ENCODE peak calls at places on chromosome 12, in six cellular contexts. One of them, this sample, is unnamed.

GRCh38 chr12:46904406-46905240 is 78.8 kb upstream of the SLC38A4 start:
- DNase-seq in IMR-90: peak; percentile 27
- DNase-seq in H9: no peak
- DNase-seq in neuronal stem cell: no peak
- DNase-seq in H1: no peak
- DNase-seq in trophoblast cell: peak; percentile 23
- DNase-seq in this sample: no peak

GRCh38 chr12:42534184-42534838 is 55.2 kb downstream of the PRICKLE1 start:
- DNase-seq in IMR-90: no peak
- DNase-seq in H9: no peak
- DNase-seq in neuronal stem cell: no peak
- DNase-seq in H1: no peak
- DNase-seq in trophoblast cell: no peak
- DNase-seq in this sample: no peak

GRCh38 chr12:93252221-93252620 is 125.5 kb upstream of the NUDT4 start:
- DNase-seq in IMR-90: no peak
- DNase-seq in H9: no peak
- DNase-seq in neuronal stem cell: no peak
- DNase-seq in H1: no peak
- DNase-seq in trophoblast cell: no peak
- DNase-seq in this sample: no peak

GRCh38 chr12:111251787-111252186 is 117.1 kb downstream of the PHETA1 start:
- DNase-seq in IMR-90: no peak
- DNase-seq in H9: no peak
- DNase-seq in neuronal stem cell: no peak
- DNase-seq in H1: no peak
- DNase-seq in trophoblast cell: no peak
- DNase-seq in this sample: no peak

GRCh38 chr12:103673487-103673886 is 86.4 kb downstream of the STAB2 start:
- DNase-seq in IMR-90: no peak
- DNase-seq in H9: no peak
- DNase-seq in neuronal stem cell: no peak
- DNase-seq in H1: no peak
- DNase-seq in trophoblast cell: no peak
- DNase-seq in this sample: no peak

GRCh38 chr12:30880061-30880460 is 46.5 kb upstream of the TSPAN11 start:
- DNase-seq in IMR-90: no peak
- DNase-seq in H9: no peak
- DNase-seq in neuronal stem cell: no peak
- DNase-seq in H1: no peak
- DNase-seq in trophoblast cell: no peak
- DNase-seq in this sample: peak; percentile 6

GRCh38 chr12:50101663-50102062 is 2.1 kb upstream of the GPD1 start:
- DNase-seq in IMR-90: peak; percentile 68
- DNase-seq in H9: peak; percentile 78
- DNase-seq in neuronal stem cell: no peak
- DNase-seq in H1: no peak
- DNase-seq in trophoblast cell: peak; percentile 55
- DNase-seq in this sample: peak; percentile 76

GRCh38 chr12:54416908-54417603 is 2.0 kb downstream of the ITGA5 start:
- DNase-seq in IMR-90: no peak
- DNase-seq in H9: no peak
- DNase-seq in neuronal stem cell: no peak
- DNase-seq in H1: no peak
- DNase-seq in trophoblast cell: no peak
- DNase-seq in this sample: no peak

GRCh38 chr12:112716099-112717093 is 75.2 kb upstream of the RPH3A start:
- DNase-seq in IMR-90: no peak
- DNase-seq in H9: peak; percentile 71
- DNase-seq in neuronal stem cell: no peak
- DNase-seq in H1: peak; percentile 60
- DNase-seq in trophoblast cell: peak; percentile 36
- DNase-seq in this sample: no peak

GRCh38 chr12:74820324-74820723 is 282.7 kb downstream of the ATXN7L3B start:
- DNase-seq in IMR-90: no peak
- DNase-seq in H9: no peak
- DNase-seq in neuronal stem cell: no peak
- DNase-seq in H1: no peak
- DNase-seq in trophoblast cell: no peak
- DNase-seq in this sample: no peak

GRCh38 chr12:122862872-122863701 is 27.8 kb downstream of the HIP1R start:
- DNase-seq in IMR-90: no peak
- DNase-seq in H9: no peak
- DNase-seq in neuronal stem cell: no peak
- DNase-seq in H1: no peak
- DNase-seq in trophoblast cell: peak; percentile 51
- DNase-seq in this sample: no peak

GRCh38 chr12:132163911-132164288 is 19.6 kb downstream of the NOC4L start:
- DNase-seq in IMR-90: no peak
- DNase-seq in H9: no peak
- DNase-seq in neuronal stem cell: no peak
- DNase-seq in H1: no peak
- DNase-seq in trophoblast cell: no peak
- DNase-seq in this sample: no peak

GRCh38 chr12:120086801-120087621 is 29.5 kb downstream of the RAB35 start:
- DNase-seq in IMR-90: peak; percentile 99
- DNase-seq in H9: peak; percentile 100
- DNase-seq in neuronal stem cell: peak; percentile 99
- DNase-seq in H1: peak; percentile 100
- DNase-seq in trophoblast cell: peak; percentile 99
- DNase-seq in this sample: peak; percentile 99

GRCh38 chr12:3038931-3039510 is 38.2 kb upstream of the TSPAN9 start:
- DNase-seq in IMR-90: no peak
- DNase-seq in H9: no peak
- DNase-seq in neuronal stem cell: no peak
- DNase-seq in H1: no peak
- DNase-seq in trophoblast cell: no peak
- DNase-seq in this sample: no peak

GRCh38 chr12:94263011-94263786 is 114.8 kb downstream of the PLXNC1 start:
- DNase-seq in IMR-90: no peak
- DNase-seq in H9: no peak
- DNase-seq in neuronal stem cell: no peak
- DNase-seq in H1: no peak
- DNase-seq in trophoblast cell: no peak
- DNase-seq in this sample: no peak

GRCh38 chr12:127899981-127900380 is 367.0 kb upstream of the TMEM132C start:
- DNase-seq in IMR-90: no peak
- DNase-seq in H9: no peak
- DNase-seq in neuronal stem cell: no peak
- DNase-seq in H1: no peak
- DNase-seq in trophoblast cell: no peak
- DNase-seq in this sample: no peak

GRCh38 chr12:120843472-120843871 is 60.7 kb downstream of the SPPL3 start:
- DNase-seq in IMR-90: no peak
- DNase-seq in H9: no peak
- DNase-seq in neuronal stem cell: no peak
- DNase-seq in H1: no peak
- DNase-seq in trophoblast cell: no peak
- DNase-seq in this sample: no peak

GRCh38 chr12:94186461-94187237 is 38.3 kb downstream of the PLXNC1 start:
- DNase-seq in IMR-90: peak; percentile 61
- DNase-seq in H9: peak; percentile 93
- DNase-seq in neuronal stem cell: peak; percentile 83
- DNase-seq in H1: peak; percentile 87
- DNase-seq in trophoblast cell: peak; percentile 81
- DNase-seq in this sample: peak; percentile 24

GRCh38 chr12:47736877-47737676 is 11.8 kb upstream of the ENDOU start:
- DNase-seq in IMR-90: peak; percentile 73
- DNase-seq in H9: peak; percentile 36
- DNase-seq in neuronal stem cell: no peak
- DNase-seq in H1: no peak
- DNase-seq in trophoblast cell: no peak
- DNase-seq in this sample: peak; percentile 58

GRCh38 chr12:68119724-68120211 is 39.8 kb downstream of the IFNG start:
- DNase-seq in IMR-90: no peak
- DNase-seq in H9: no peak
- DNase-seq in neuronal stem cell: no peak
- DNase-seq in H1: no peak
- DNase-seq in trophoblast cell: no peak
- DNase-seq in this sample: no peak

GRCh38 chr12:54977155-54977554 is 7.4 kb downstream of the TESPA1 start:
- DNase-seq in IMR-90: peak; percentile 56
- DNase-seq in H9: no peak
- DNase-seq in neuronal stem cell: no peak
- DNase-seq in H1: no peak
- DNase-seq in trophoblast cell: peak; percentile 76
- DNase-seq in this sample: peak; percentile 17

GRCh38 chr12:55972045-55972843 is 1.6 kb upstream of the RAB5B start:
- DNase-seq in IMR-90: peak; percentile 84
- DNase-seq in H9: no peak
- DNase-seq in neuronal stem cell: no peak
- DNase-seq in H1: no peak
- DNase-seq in trophoblast cell: peak; percentile 95
- DNase-seq in this sample: peak; percentile 37

GRCh38 chr12:115998119-115998633 is 279.3 kb downstream of the MED13L start:
- DNase-seq in IMR-90: peak; percentile 72
- DNase-seq in H9: peak; percentile 82
- DNase-seq in neuronal stem cell: peak; percentile 43
- DNase-seq in H1: peak; percentile 61
- DNase-seq in trophoblast cell: peak; percentile 82
- DNase-seq in this sample: peak; percentile 63

GRCh38 chr12:54558311-54558710 is 8.9 kb downstream of the PDE1B start:
- DNase-seq in IMR-90: no peak
- DNase-seq in H9: no peak
- DNase-seq in neuronal stem cell: no peak
- DNase-seq in H1: no peak
- DNase-seq in trophoblast cell: no peak
- DNase-seq in this sample: no peak

GRCh38 chr12:92570056-92570753 is 132.6 kb upstream of the PLEKHG7 start:
- DNase-seq in IMR-90: peak; percentile 86
- DNase-seq in H9: peak; percentile 48
- DNase-seq in neuronal stem cell: peak; percentile 89
- DNase-seq in H1: peak; percentile 63
- DNase-seq in trophoblast cell: peak; percentile 90
- DNase-seq in this sample: peak; percentile 84

GRCh38 chr12:2395352-2395977 is 342.7 kb downstream of the CACNA1C start:
- DNase-seq in IMR-90: peak; percentile 28
- DNase-seq in H9: peak; percentile 86
- DNase-seq in neuronal stem cell: peak; percentile 64
- DNase-seq in H1: peak; percentile 88
- DNase-seq in trophoblast cell: peak; percentile 76
- DNase-seq in this sample: peak; percentile 48

GRCh38 chr12:20268121-20268732 is 100.1 kb upstream of the PDE3A start:
- DNase-seq in IMR-90: peak; percentile 27
- DNase-seq in H9: no peak
- DNase-seq in neuronal stem cell: no peak
- DNase-seq in H1: no peak
- DNase-seq in trophoblast cell: no peak
- DNase-seq in this sample: peak; percentile 46

GRCh38 chr12:71242511-71242910 is 84.7 kb upstream of the TSPAN8 start:
- DNase-seq in IMR-90: no peak
- DNase-seq in H9: no peak
- DNase-seq in neuronal stem cell: no peak
- DNase-seq in H1: no peak
- DNase-seq in trophoblast cell: no peak
- DNase-seq in this sample: no peak
- H3K4me1 ChIP-seq in IMR-90: no peaks in the 10 kb centered on the region
- H3K4me1 ChIP-seq in H9: no peaks in the 10 kb centered on the region
- H3K4me1 ChIP-seq in neuronal stem cell: no peaks in the 10 kb centered on the region
- H3K4me1 ChIP-seq in H1: no peaks in the 10 kb centered on the region
- H3K4me1 ChIP-seq in trophoblast cell: no peaks in the 10 kb centered on the region
- H3K4me1 ChIP-seq in this sample: no peaks in the 10 kb centered on the region

GRCh38 chr12:64633186-64633939 is 23.1 kb downstream of the RASSF3 start:
- DNase-seq in IMR-90: no peak
- DNase-seq in H9: no peak
- DNase-seq in neuronal stem cell: no peak
- DNase-seq in H1: no peak
- DNase-seq in trophoblast cell: no peak
- DNase-seq in this sample: no peak

GRCh38 chr12:64627781-64628180 is 17.5 kb downstream of the RASSF3 start:
- DNase-seq in IMR-90: peak; percentile 95
- DNase-seq in H9: no peak
- DNase-seq in neuronal stem cell: no peak
- DNase-seq in H1: no peak
- DNase-seq in trophoblast cell: peak; percentile 36
- DNase-seq in this sample: peak; percentile 58

GRCh38 chr12:64633940-64634337 is 23.6 kb downstream of the RASSF3 start:
- DNase-seq in IMR-90: peak; percentile 83
- DNase-seq in H9: no peak
- DNase-seq in neuronal stem cell: no peak
- DNase-seq in H1: no peak
- DNase-seq in trophoblast cell: peak; percentile 36
- DNase-seq in this sample: peak; percentile 83

GRCh38 chr12:64634508-64635092 is 24.3 kb downstream of the RASSF3 start:
- DNase-seq in IMR-90: no peak
- DNase-seq in H9: no peak
- DNase-seq in neuronal stem cell: no peak
- DNase-seq in H1: no peak
- DNase-seq in trophoblast cell: no peak
- DNase-seq in this sample: no peak

DNA sequence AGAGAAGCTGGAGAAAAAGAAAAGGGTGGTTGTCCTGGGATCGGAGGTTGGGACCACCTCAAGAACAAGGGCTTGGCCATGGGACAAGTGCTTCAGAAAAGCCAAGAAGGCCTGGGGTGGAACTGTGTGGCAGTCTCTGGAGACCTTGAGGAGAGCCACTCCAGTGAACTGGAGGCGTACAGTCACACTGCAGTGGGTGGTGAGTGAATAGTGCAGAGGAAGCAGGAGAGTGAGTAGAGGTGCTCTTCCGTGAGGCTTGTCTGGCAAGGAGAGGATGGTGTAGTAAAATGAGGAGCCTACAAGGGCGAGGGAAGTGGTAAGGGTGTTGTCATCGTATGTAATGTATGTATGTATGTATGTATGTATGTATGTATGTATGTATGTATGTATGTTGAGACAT is 20.9 kb downstream of the RASSF3 start:
- DNase-seq in IMR-90: no peak
- DNase-seq in H9: no peak
- DNase-seq in neuronal stem cell: no peak
- DNase-seq in H1: no peak
- DNase-seq in trophoblast cell: no peak
- DNase-seq in this sample: no peak
- H3K14ac ChIP-seq in IMR-90: peak overlapping the region; percentile 31
- H3K14ac ChIP-seq in H9: no peak overlapping the region
- H3K14ac ChIP-seq in neuronal stem cell: no peak overlapping the region
- H3K14ac ChIP-seq in H1: no peak overlapping the region
- H3K14ac ChIP-seq in trophoblast cell: no peak overlapping the region
- H3K14ac ChIP-seq in this sample: no peak overlapping the region

GRCh38 chr12:109116611-109116949 is 193 bp downstream of the ACACB start:
- DNase-seq in IMR-90: no peak
- DNase-seq in H9: no peak
- DNase-seq in neuronal stem cell: no peak
- DNase-seq in H1: no peak
- DNase-seq in trophoblast cell: no peak
- DNase-seq in this sample: no peak
- H3K4me1 ChIP-seq in IMR-90: no peaks in the 10 kb centered on the region
- H3K4me1 ChIP-seq in H9: peaks cover 6% of the 10 kb centered on the region
- H3K4me1 ChIP-seq in neuronal stem cell: peaks cover 15% of the 10 kb centered on the region
- H3K4me1 ChIP-seq in H1: peaks cover 3% of the 10 kb centered on the region
- H3K4me1 ChIP-seq in trophoblast cell: peaks cover 11% of the 10 kb centered on the region
- H3K4me1 ChIP-seq in this sample: peaks cover 4% of the 10 kb centered on the region

DNA sequence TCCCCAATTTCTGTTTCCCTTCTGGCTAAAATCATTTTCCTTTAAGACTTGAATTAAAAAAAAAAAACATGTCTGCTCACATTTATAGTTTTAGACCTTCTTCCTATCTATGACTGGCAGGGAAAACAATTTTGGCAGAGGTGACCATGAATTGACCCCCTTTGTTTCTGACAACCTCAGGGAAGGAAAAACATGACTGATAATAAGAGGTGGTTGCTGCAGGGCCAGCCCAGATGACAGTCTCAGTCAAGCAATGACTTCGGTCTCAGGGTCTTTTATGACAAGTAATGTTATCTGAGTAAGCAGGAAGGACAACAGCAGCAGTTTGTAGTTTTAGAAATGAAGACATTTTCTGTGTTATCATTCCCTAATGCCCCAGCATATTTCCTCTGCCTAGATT is 430.9 kb downstream of the LRIG3 start:
- DNase-seq in IMR-90: no peak
- DNase-seq in H9: no peak
- DNase-seq in neuronal stem cell: no peak
- DNase-seq in H1: no peak
- DNase-seq in trophoblast cell: no peak
- DNase-seq in this sample: no peak
- H3K14ac ChIP-seq in IMR-90: no peak overlapping the region
- H3K14ac ChIP-seq in H9: no peak overlapping the region
- H3K14ac ChIP-seq in neuronal stem cell: no peak overlapping the region
- H3K14ac ChIP-seq in H1: no peak overlapping the region
- H3K14ac ChIP-seq in trophoblast cell: no peak overlapping the region
- H3K14ac ChIP-seq in this sample: no peak overlapping the region

This sample was measured in mesenchymal stem cell.